ENCODE peak calls at places on chromosome 15, in six cellular contexts. Q is activated CD4-positive, alpha-beta T cell treated with anti-CD3 and anti-CD28 coated beads, Interleukin-2, amount 10 ng/mL, durations not matched to agents 7 days and 5 days; U is left cardiac atrium; D is HTR-8/SVneo; A is osteocyte; J is heart right ventricle. V is an unnamed sample.

GRCh38 chr15:74311734-74312444 is 55.6 kb downstream of the CYP11A1 start:
- DNase-seq in Q (no peak), A (no peak), J (no peak), U (no peak), D (peak), V (peak)

GRCh38 chr15:79310612-79310984 is 314 bp upstream of the TMED3 start:
- DNase-seq in A (no peak), J (no peak), D (no peak), Q (no peak), U (no peak), V (peak)

GRCh38 chr15:89278307-89278706 is 34.5 kb downstream of the FANCI start:
- DNase-seq in A (no peak), Q (no peak), D (no peak), J (no peak), U (no peak), V (no peak)

GRCh38 chr15:90857337-90857736 is 11.1 kb upstream of the FURIN start:
- DNase-seq in Q (no peak), J (no peak), D (no peak), U (no peak), A (no peak), V (no peak)

GRCh38 chr15:62118446-62118964 is 46.6 kb downstream of the C2CD4B start:
- DNase-seq in A (no peak), U (no peak), Q (no peak), J (no peak), D (no peak), V (no peak)

GRCh38 chr15:57377478-57377847 is 1.2 kb downstream of the CGNL1 start:
- DNase-seq in D (no peak), U (no peak), A (no peak), Q (no peak), J (no peak), V (peak)

GRCh38 chr15:38636597-38636996 is 72.0 kb upstream of the RASGRP1 start:
- DNase-seq in D (no peak), A (no peak), J (no peak), Q (no peak), U (peak), V (no peak)

GRCh38 chr15:85652457-85652856 is 142.3 kb downstream of the KLHL25 start:
- DNase-seq in Q (no peak), D (no peak), A (no peak), J (no peak), U (no peak), V (no peak)

GRCh38 chr15:95327661-95328060 is 1002.8 kb upstream of the NR2F2 start:
- DNase-seq in J (no peak), D (no peak), Q (no peak), A (no peak), U (no peak), V (no peak)

GRCh38 chr15:62545392-62546227 is 380.5 kb upstream of the C2CD4B start:
- DNase-seq in J (peak), D (no peak), U (peak), A (no peak), Q (no peak), V (no peak)

V was measured in SW 1271.